ENCODE peak calls at places on chromosomes 5 and 9, in eight cellular contexts. H, F, E, R, I, J, Z and Q are unnamed samples.

GRCh38 chr5:133287500-133287899 is 235.7 kb downstream of the HSPA4 start:
- DNase-seq in F (no peak), Z (no peak), I (no peak), E (peak; percentile 48), H (peak; percentile 62), J (peak; percentile 3), R (no peak), Q (peak; percentile 65)

GRCh38 chr5:42993516-42994284 is 46.4 kb downstream of the ANXA2R start:
- DNase-seq in R (no peak), J (peak; percentile 80), I (no peak), Z (no peak), E (no peak), F (peak; percentile 15), H (peak; percentile 24), Q (peak; percentile 22)

GRCh38 chr9:113446323-113446740 is 17.2 kb upstream of the RGS3 start:
- DNase-seq in E (peak; percentile 70), J (peak; percentile 51), Z (no peak), F (no peak), H (peak; percentile 64), R (no peak), I (no peak), Q (peak; percentile 73)

GRCh38 chr5:119435436-119436132 is 16.7 kb upstream of the HSD17B4 start:
- DNase-seq in E (peak; percentile 52), F (peak; percentile 67), H (peak; percentile 15), J (peak; percentile 64), I (peak; percentile 81), R (peak; percentile 87), Z (no peak), Q (peak; percentile 25)

GRCh38 chr5:150186796-150187356 is 3.0 kb upstream of the SLC6A7 start:
- DNase-seq in R (no peak), E (no peak), F (no peak), Z (no peak), I (no peak), J (no peak), H (no peak), Q (no peak)

GRCh38 chr5:66454186-66455078 is 141.8 kb upstream of the MAST4 start:
- DNase-seq in J (no peak), E (no peak), R (no peak), I (no peak), F (no peak), H (no peak), Z (no peak), Q (peak; percentile 62)

GRCh38 chr5:176784218-176785165 is 25.9 kb upstream of the UNC5A start:
- DNase-seq in R (peak; percentile 62), J (no peak), E (peak; percentile 90), Z (no peak), I (no peak), H (no peak), F (no peak), Q (peak; percentile 61)

GRCh38 chr5:685262-686171 is 7.6 kb downstream of the TPPP start:
- DNase-seq in J (no peak), F (no peak), E (no peak), Z (no peak), I (no peak), R (peak; percentile 74), H (no peak), Q (no peak)

GRCh38 chr5:98510111-98510510 is 263.4 kb upstream of the RGMB start:
- DNase-seq in H (peak; percentile 77), Z (no peak), E (peak; percentile 93), J (no peak), I (no peak), R (no peak), F (no peak), Q (peak; percentile 61)

GRCh38 chr9:124784503-124784902 is 7.6 kb downstream of the OLFML2A start:
- DNase-seq in R (no peak), H (no peak), E (peak; percentile 58), Z (no peak), F (no peak), I (no peak), J (no peak), Q (peak; percentile 76)

GRCh38 chr5:3584724-3585531 is 10.7 kb upstream of the IRX1 start:
- DNase-seq in Z (no peak), I (no peak), E (no peak), F (no peak), R (no peak), J (no peak), H (no peak), Q (no peak)

GRCh38 chr9:97556721-97557605 is 55.5 kb downstream of the TMOD1 start:
- DNase-seq in Z (no peak), R (peak; percentile 76), E (peak; percentile 44), J (no peak), F (no peak), I (no peak), H (no peak), Q (no peak)

GRCh38 chr5:30505014-30505886 is 688.2 kb upstream of the CDH6 start:
- DNase-seq in E (peak; percentile 67), F (no peak), J (no peak), H (peak; percentile 4), Z (no peak), I (no peak), R (no peak), Q (no peak)

GRCh38 chr5:115685966-115686691 is 60.3 kb upstream of the TMED7 start:
- DNase-seq in I (no peak), F (peak; percentile 23), H (no peak), E (peak; percentile 63), R (no peak), J (no peak), Z (no peak), Q (peak; percentile 41)

GRCh38 chr5:91418158-91418557 is 35.0 kb upstream of the ARRDC3 start:
- DNase-seq in I (no peak), Z (no peak), J (no peak), F (no peak), R (no peak), H (no peak), E (no peak), Q (no peak)

GRCh38 chr5:113804264-113804663 is 290.8 kb downstream of the YTHDC2 start:
- DNase-seq in F (no peak), H (no peak), E (no peak), R (no peak), Z (no peak), J (no peak), I (no peak), Q (no peak)

GRCh38 chr5:1366514-1366913 is 21.6 kb upstream of the CLPTM1L start:
- DNase-seq in H (no peak), F (no peak), E (no peak), I (no peak), J (no peak), Z (no peak), R (peak; percentile 62), Q (no peak)

GRCh38 chr9:129513856-129514496 is 106.9 kb downstream of the C9orf50 start:
- DNase-seq in I (no peak), F (no peak), Z (no peak), J (no peak), R (no peak), H (no peak), E (no peak), Q (no peak)

GRCh38 chr5:98843481-98843880 is 70.0 kb downstream of the RGMB start:
- DNase-seq in I (no peak), E (no peak), R (no peak), Z (no peak), F (no peak), H (no peak), J (no peak), Q (no peak)

GRCh38 chr9:77802512-77803293 is 154.6 kb upstream of the GNA14 start:
- DNase-seq in F (no peak), R (no peak), J (no peak), I (no peak), H (no peak), Z (peak; percentile 57), E (peak; percentile 94), Q (no peak)

GRCh38 chr5:88729476-88730182 is 153.4 kb downstream of the MEF2C start:
- DNase-seq in I (peak; percentile 65), F (peak; percentile 78), R (peak; percentile 80), H (peak; percentile 83), E (peak; percentile 91), Z (peak; percentile 33), J (peak; percentile 46), Q (peak; percentile 43)

GRCh38 chr5:160959804-160960203 is 107.8 kb upstream of the ATP10B start:
- DNase-seq in E (peak; percentile 38), R (no peak), Z (no peak), J (no peak), F (peak; percentile 81), I (no peak), H (no peak), Q (no peak)

GRCh38 chr9:74810200-74810599 is 77.5 kb downstream of the TRPM6 start:
- DNase-seq in H (peak; percentile 24), Z (no peak), F (no peak), I (no peak), E (no peak), R (no peak), J (no peak), Q (no peak)

GRCh38 chr9:131179561-131180219 is 54.3 kb downstream of the NUP214 start:
- DNase-seq in J (no peak), F (no peak), E (no peak), H (no peak), Z (no peak), I (no peak), R (no peak), Q (peak; percentile 68)